ENCODE peak calls at places on chromosomes 6 and 20, in five cellular contexts. D is K562, U is HepG2, K is H1, F is GM12878. B is an unnamed sample.

GRCh38 chr6:3252369-3252768 is 6.4 kb upstream of the PSMG4 start:
- DNase-seq in D (peak), U (peak), K (no peak), F (no peak), B (no peak)

GRCh38 chr6:153117986-153118886 is 12.8 kb downstream of the RGS17 start:
- DNase-seq in D (no peak), U (no peak), K (no peak), F (peak), B (no peak)

GRCh38 chr6:168440520-168441433 is at the start of gene SMOC2:
- DNase-seq in D (no peak), U (no peak), K (peak), F (no peak), B (no peak)

GRCh38 chr20:5621305-5621704 is 128.9 kb upstream of the SHLD1 start:
- DNase-seq in D (no peak), U (no peak), K (no peak), F (no peak), B (no peak)

GRCh38 chr6:116229287-116229913 is 24.5 kb downstream of the TSPYL4 start:
- DNase-seq in D (peak), U (no peak), K (peak), F (no peak), B (no peak)

GRCh38 chr6:11953641-11954040 is 58.5 kb upstream of the HIVEP1 start:
- DNase-seq in D (no peak), U (no peak), K (no peak), F (no peak), B (no peak)

GRCh38 chr6:109925060-109925459 is 53.1 kb upstream of the GPR6 start:
- DNase-seq in D (no peak), U (no peak), K (no peak), F (no peak), B (no peak)

GRCh38 chr6:141033101-141033500 is 1099.6 kb upstream of the GJE1 start:
- DNase-seq in D (no peak), U (no peak), K (no peak), F (no peak), B (no peak)

GRCh38 chr6:81511423-81511822 is 241.1 kb downstream of the TENT5A start:
- DNase-seq in D (no peak), U (peak), K (no peak), F (no peak), B (no peak)

GRCh38 chr20:17570347-17571152 is 675 bp downstream of the DSTN start:
- DNase-seq in D (peak), U (peak), K (peak), F (no peak), B (peak)

GRCh38 chr6:130288065-130288464 is 65.3 kb upstream of the SAMD3 start:
- DNase-seq in D (no peak), U (no peak), K (no peak), F (no peak), B (no peak)

GRCh38 chr6:152952045-152952444 is 30.8 kb downstream of the FBXO5 start:
- DNase-seq in D (no peak), U (peak), K (no peak), F (no peak), B (no peak)

GRCh38 chr6:36815962-36816735 is 23.1 kb downstream of the CPNE5 start:
- DNase-seq in D (no peak), U (no peak), K (no peak), F (no peak), B (no peak)

GRCh38 chr6:36592221-36592655 is 1.9 kb upstream of the SRSF3 start:
- DNase-seq in D (no peak), U (no peak), K (no peak), F (peak), B (no peak)

GRCh38 chr6:15285682-15286294 is 39.9 kb downstream of the JARID2 start:
- DNase-seq in D (no peak), U (no peak), K (no peak), F (no peak), B (no peak)

GRCh38 chr6:109456710-109457595 is 1.4 kb upstream of the MICAL1 start:
- DNase-seq in D (no peak), U (no peak), K (no peak), F (no peak), B (no peak)

GRCh38 chr6:159110013-159110412 is 59.2 kb upstream of the FNDC1 start:
- DNase-seq in D (peak), U (peak), K (peak), F (no peak), B (no peak)

GRCh38 chr20:49287555-49288249 is 9.8 kb upstream of the ZNFX1 start:
- DNase-seq in D (no peak), U (peak), K (no peak), F (no peak), B (no peak)

GRCh38 chr6:141026504-141026903 is 1106.2 kb upstream of the GJE1 start:
- DNase-seq in D (no peak), U (peak), K (no peak), F (no peak), B (no peak)

GRCh38 chr6:50128420-50129005 is 78.8 kb upstream of the DEFB112 start:
- DNase-seq in D (peak), U (peak), K (no peak), F (no peak), B (no peak)

GRCh38 chr6:122853259-122853995 is 64.4 kb downstream of the SMPDL3A start:
- DNase-seq in D (no peak), U (no peak), K (no peak), F (peak), B (no peak)

GRCh38 chr6:20946037-20946436 is 411.8 kb downstream of the CDKAL1 start:
- DNase-seq in D (no peak), U (peak), K (no peak), F (peak), B (no peak)

GRCh38 chr6:3712827-3713226 is 38.7 kb downstream of the PXDC1 start:
- DNase-seq in D (no peak), U (no peak), K (no peak), F (no peak), B (no peak)

GRCh38 chr6:163892814-163893561 is 478.5 kb downstream of the QKI start:
- DNase-seq in D (no peak), U (no peak), K (no peak), F (no peak), B (no peak)
- TF ChIP-seq TAF1 in D (no peak), U (no peak), K (no peak), F (no peak), B (no peak)

DNA sequence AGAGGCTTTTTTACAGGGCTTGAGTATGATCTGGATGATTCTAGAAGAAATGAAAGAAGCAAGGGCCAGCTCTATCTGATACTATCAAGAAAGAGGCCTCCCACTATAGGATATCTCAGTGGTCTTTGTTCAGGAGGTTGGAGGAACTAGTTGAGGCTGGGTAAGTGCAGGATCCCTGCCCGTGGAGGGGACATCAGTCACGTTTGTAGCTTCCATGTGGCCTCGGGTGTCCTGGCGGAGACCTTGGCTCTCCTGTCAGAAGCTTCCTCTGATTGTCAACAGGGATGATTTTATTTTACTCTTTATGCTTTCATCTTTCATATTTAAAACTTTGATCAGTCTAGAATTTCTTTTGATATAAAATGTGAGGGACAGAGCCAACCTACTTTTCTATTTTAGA is 86.6 kb downstream of the PHACTR3 start:
- DNase-seq in D (no peak), U (no peak), K (no peak), F (no peak), B (no peak)
- TF ChIP-seq POLR2A in D (no peak), U (no peak), K (no peak), F (no peak), B (no peak)

GRCh38 chr6:85494551-85495337 is 44.9 kb downstream of the NT5E start:
- DNase-seq in D (no peak), U (no peak), K (no peak), F (no peak), B (no peak)

GRCh38 chr6:85498596-85499258 is 48.8 kb downstream of the NT5E start:
- DNase-seq in D (no peak), U (peak), K (no peak), F (no peak), B (no peak)

GRCh38 chr6:85496856-85497255 is 47.0 kb downstream of the NT5E start:
- DNase-seq in D (no peak), U (no peak), K (no peak), F (no peak), B (no peak)

GRCh38 chr6:85493389-85493788 is 43.5 kb downstream of the NT5E start:
- DNase-seq in D (no peak), U (no peak), K (no peak), F (no peak), B (no peak)

DNA sequence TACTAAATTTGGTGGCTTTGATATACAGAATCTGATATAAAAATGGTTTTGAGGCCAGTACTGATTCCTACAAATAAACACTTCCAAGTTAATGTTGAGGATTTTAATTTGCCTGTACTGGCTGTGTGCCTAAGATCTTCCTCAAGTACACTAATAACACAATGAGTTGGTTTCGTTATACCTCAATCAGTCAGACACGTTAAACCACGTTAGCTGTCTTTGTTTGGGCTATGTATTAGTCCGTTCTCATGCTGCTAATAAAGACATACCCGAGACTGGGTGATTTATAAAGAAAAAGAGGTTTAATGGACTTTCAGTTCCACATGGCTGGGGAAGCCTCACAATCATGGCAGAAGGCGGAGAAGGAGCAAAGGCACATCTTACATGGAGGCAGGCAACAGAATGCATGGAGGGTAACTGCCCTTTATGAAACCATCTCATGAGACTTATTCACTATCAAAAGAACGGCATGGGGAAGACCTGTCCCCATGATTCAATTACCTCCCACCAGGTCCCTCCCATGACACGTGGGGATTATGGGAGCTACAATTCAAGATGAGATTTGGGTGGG is 46.2 kb downstream of the NT5E start:
- DNase-seq in D (no peak), U (no peak), K (no peak), F (no peak), B (no peak)
- TF ChIP-seq POLR2AphosphoS5 in D (no peak), U (no peak), K (no peak), F (no peak), B (no peak)

GRCh38 chr20:11195899-11196558 is 522.2 kb upstream of the JAG1 start:
- DNase-seq in D (no peak), U (no peak), K (no peak), F (no peak), B (no peak)
- TF ChIP-seq TAF1 in D (no peak), U (no peak), K (no peak), F (no peak), B (no peak)

DNA sequence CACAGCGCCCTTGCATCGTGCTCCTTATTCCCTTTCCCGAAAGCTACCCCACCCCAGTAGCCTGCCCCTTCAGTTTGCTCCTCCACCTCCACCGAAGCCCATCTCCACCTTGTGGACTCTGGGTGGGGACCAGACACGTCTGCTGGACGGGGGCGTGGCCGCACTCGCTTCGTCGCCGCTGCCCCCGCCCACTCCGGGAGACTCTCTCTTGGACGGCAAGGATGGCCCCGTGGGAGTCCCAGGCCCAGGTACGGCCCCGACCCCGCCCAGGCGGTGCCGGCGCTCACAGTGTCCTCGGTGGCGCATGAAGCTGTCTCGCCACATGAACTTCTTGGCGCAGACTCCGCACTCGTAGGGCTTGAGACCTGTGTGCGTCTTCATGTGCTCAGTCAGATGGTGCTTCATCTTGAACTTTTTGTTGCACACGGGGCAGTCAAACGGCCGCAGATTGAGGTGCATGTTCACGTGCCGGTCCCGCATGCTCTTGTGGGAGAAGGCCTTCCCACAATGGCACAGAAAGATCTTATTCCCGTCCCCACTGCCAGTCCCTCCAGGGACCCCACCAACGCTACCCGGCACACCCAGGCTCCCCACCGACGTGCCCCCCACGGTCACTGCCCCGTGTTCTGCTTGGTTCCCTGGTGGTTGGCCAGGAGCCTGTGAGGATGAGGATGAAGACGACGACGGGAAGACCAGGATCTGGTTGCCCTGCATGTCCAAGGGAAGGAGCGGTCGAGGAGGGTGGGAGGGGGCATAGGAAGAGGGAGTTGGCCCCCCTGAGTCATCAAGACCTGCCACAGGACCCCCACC is 1.3 kb upstream of the TAPBP start:
- DNase-seq in D (peak), U (no peak), K (peak), F (no peak), B (no peak)
- TF ChIP-seq POLR2A in D (peak), U (no peak), K (no peak), F (no peak), B (no peak)

B was measured in GM12892.